ENCODE peak calls at places on chromosomes 7 and 10, in four cellular contexts. J is ascending aorta; Q is CD8-positive, alpha-beta T cell; O is cardiac muscle cell. N is an unnamed sample. For H3K36me3 and H3K4me1, the result is how much of the 10 kb centered on the place peaks cover.

GRCh38 chr7:32020760-32021159 is 49.4 kb downstream of the PDE1C start:
- DNase-seq in J (no peak), Q (no peak), O (no peak), N (no peak)

GRCh38 chr10:100883322-100883821 is 29.4 kb upstream of the SLF2 start:
- DNase-seq in J (no peak), Q (no peak), O (no peak), N (peak)

GRCh38 chr10:11311027-11311426 is 293.4 kb downstream of the CELF2 start:
- DNase-seq in J (no peak), Q (no peak), O (no peak), N (no peak)

GRCh38 chr10:15136129-15136726 is 32.3 kb downstream of the NMT2 start:
- DNase-seq in J (no peak), Q (no peak), O (no peak), N (no peak)

GRCh38 chr10:108050626-108051025 is 886.1 kb upstream of the SORCS1 start:
- DNase-seq in J (no peak), Q (no peak), O (no peak), N (no peak)

GRCh38 chr7:94258856-94259255 is 135.8 kb upstream of the COL1A2 start:
- DNase-seq in J (no peak), Q (no peak), O (no peak), N (no peak)

GRCh38 chr7:504221-505081 is 15.2 kb downstream of the PDGFA start:
- DNase-seq in J (no peak), Q (no peak), O (no peak), N (peak)

GRCh38 chr7:50306491-50307367 is 2.2 kb downstream of the IKZF1 start:
- DNase-seq in J (no peak), Q (no peak), O (no peak), N (no peak)

GRCh38 chr7:134947831-134948230 is 38.5 kb upstream of the AGBL3 start:
- DNase-seq in J (no peak), Q (no peak), O (no peak), N (no peak)

GRCh38 chr7:134948736-134949135 is 37.6 kb upstream of the AGBL3 start:
- DNase-seq in J (no peak), Q (no peak), O (no peak), N (no peak)

GRCh38 chr7:134948246-134948645 is 38.1 kb upstream of the AGBL3 start:
- DNase-seq in J (no peak), Q (no peak), O (no peak), N (no peak)

GRCh38 chr7:134946260-134946659 is 40.0 kb upstream of the AGBL3 start:
- DNase-seq in J (no peak), Q (no peak), O (peak), N (no peak)

DNA sequence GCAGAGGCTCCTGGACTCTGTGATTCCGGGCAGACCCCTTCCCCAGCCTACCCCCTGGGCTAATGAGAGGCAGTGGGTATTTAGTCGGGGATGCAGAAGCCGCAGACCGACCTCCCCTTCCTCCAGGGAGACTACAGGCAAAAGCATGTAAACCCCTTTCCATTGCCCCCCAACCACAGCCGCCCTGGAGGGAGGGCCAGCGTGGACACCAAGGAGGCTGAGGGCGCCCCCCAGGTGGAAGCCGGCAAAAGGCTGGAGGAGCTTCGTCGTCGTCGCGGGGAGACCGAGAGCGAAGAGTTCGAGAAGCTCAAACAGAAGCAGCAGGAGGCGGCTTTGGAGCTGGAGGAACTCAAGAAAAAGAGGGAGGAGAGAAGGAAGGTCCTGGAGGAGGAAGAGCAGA is 39.0 kb upstream of the AGBL3 start:
- DNase-seq in J (no peak), Q (no peak), O (no peak), N (peak)
- H3K36me3 ChIP-seq in J (half or more), Q (under half), O (under half), N (under half)

GRCh38 chr7:103657474-103657894 is 211.5 kb upstream of the SLC26A5 start:
- DNase-seq in J (no peak), Q (no peak), O (no peak), N (no peak)
- H3K4me1 ChIP-seq in J (under half), Q (under half), O (under half), N (under half)

GRCh38 chr7:76063525-76063924 is 15.6 kb downstream of the MDH2 start:
- DNase-seq in J (no peak), Q (no peak), O (no peak), N (no peak)

GRCh38 chr7:76065016-76065612 is 17.2 kb downstream of the MDH2 start:
- DNase-seq in J (no peak), Q (no peak), O (no peak), N (no peak)

GRCh38 chr7:76064208-76064970 is 16.5 kb downstream of the MDH2 start:
- DNase-seq in J (no peak), Q (no peak), O (no peak), N (no peak)

GRCh38 chr7:76062254-76062653 is 14.3 kb downstream of the MDH2 start:
- DNase-seq in J (no peak), Q (no peak), O (no peak), N (no peak)

GRCh38 chr7:76063114-76063513 is 15.2 kb downstream of the MDH2 start:
- DNase-seq in J (no peak), Q (no peak), O (no peak), N (no peak)
- H3K36me3 ChIP-seq in J (half or more), Q (half or more), O (half or more), N (half or more)

DNA sequence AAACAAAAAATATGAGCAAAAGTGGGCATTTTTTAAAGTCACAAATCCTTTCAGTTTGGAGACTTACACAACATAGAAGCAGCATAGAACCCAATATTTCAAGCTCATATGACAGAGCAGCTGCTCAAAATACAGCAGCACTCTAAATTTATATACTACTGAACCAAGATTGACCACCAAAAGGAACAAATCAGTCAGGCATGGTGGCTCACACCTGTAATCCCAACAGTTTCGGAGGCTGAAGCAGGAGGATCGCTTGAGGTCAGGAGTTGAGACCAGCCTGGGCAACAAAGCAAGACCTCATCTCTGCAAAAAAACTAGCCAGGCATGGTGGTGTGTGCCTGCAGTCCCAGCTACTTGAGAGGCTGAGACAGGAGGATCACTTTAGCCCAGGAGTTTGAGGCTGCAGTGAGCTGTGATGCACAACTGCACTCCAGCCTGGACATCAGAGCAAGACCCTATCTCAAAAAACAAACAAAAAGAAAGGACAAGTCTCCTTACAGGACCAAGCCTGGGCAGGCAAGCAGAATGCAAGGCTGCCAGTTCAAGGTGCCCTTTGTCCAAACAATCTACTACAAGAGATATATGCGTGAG is 40.0 kb downstream of the PARD3 start:
- DNase-seq in J (no peak), Q (no peak), O (no peak), N (no peak)
- H3K4me1 ChIP-seq in J (under half), Q (under half), O (under half), N (under half)

N was measured in upper lobe of right lung.